ENCODE peak calls at places on chromosomes 4 and X, in ten cellular contexts. P is NB4, R is ovary, S is stomach, A is Peyer's patch, E is tibial nerve, C is lower leg skin, M is body of pancreas, W is suprapubic skin, B is IMR-90. V is an unnamed sample.

GRCh38 chr4:166622425-166622977 is 611.8 kb downstream of the SPOCK3 start:
- DNase-seq in P (no peak), R (no peak), S (no peak), A (no peak), E (no peak), C (no peak), M (no peak), W (no peak), B (no peak), V (no peak)

GRCh38 chrX:145405012-145405411 is 157.7 kb downstream of the SPANXN1 start:
- DNase-seq in P (peak; percentile 31), R (no peak), S (no peak), A (no peak), E (no peak), C (no peak), M (peak; percentile 15), W (no peak), B (peak; percentile 15), V (no peak)

GRCh38 chr4:11608992-11609391 is 180.3 kb upstream of the HS3ST1 start:
- DNase-seq in P (no peak), R (no peak), S (no peak), A (no peak), E (no peak), C (no peak), M (no peak), W (no peak), B (no peak), V (no peak)

GRCh38 chr4:44157611-44158277 is 290.9 kb downstream of the KCTD8 start:
- DNase-seq in P (no peak), R (no peak), S (no peak), A (no peak), E (no peak), C (no peak), M (no peak), W (no peak), B (peak; percentile 60), V (no peak)

GRCh38 chrX:123665197-123665596 is 67.7 kb downstream of the THOC2 start:
- DNase-seq in P (no peak), R (no peak), S (no peak), A (no peak), E (no peak), C (no peak), M (no peak), W (no peak), B (no peak), V (no peak)

GRCh38 chrX:153673398-153674218 is at the start of gene PNCK:
- DNase-seq in P (no peak), R (no peak), S (no peak), A (peak; percentile 37), E (no peak), C (peak; percentile 54), M (no peak), W (no peak), B (no peak), V (no peak)

GRCh38 chrX:84737471-84737871 is 235.2 kb upstream of the HDX start:
- DNase-seq in P (no peak), R (peak; percentile 28), S (no peak), A (no peak), E (no peak), C (no peak), M (peak; percentile 1), W (no peak), B (peak; percentile 20), V (no peak)

GRCh38 chr4:47486306-47486705 is 1.2 kb downstream of the ATP10D start:
- DNase-seq in P (no peak), R (no peak), S (no peak), A (no peak), E (no peak), C (no peak), M (no peak), W (no peak), B (no peak), V (no peak)

GRCh38 chrX:40109288-40110008 is 11.7 kb upstream of the BCOR start:
- DNase-seq in P (peak; percentile 76), R (peak; percentile 81), S (peak; percentile 75), A (peak; percentile 75), E (no peak), C (peak; percentile 92), M (peak; percentile 76), W (no peak), B (peak; percentile 55), V (no peak)

GRCh38 chr4:2804973-2805501 is 12.2 kb downstream of the SH3BP2 start:
- DNase-seq in P (no peak), R (no peak), S (no peak), A (peak; percentile 46), E (no peak), C (peak; percentile 91), M (no peak), W (peak; percentile 62), B (no peak), V (no peak)

GRCh38 chr4:136007991-136008390 is 1524.3 kb downstream of the PCDH18 start:
- DNase-seq in P (no peak), R (no peak), S (no peak), A (no peak), E (no peak), C (no peak), M (no peak), W (no peak), B (no peak), V (no peak)

GRCh38 chr4:182242793-182243192 is 409 bp upstream of the TENM3 start:
- DNase-seq in P (no peak), R (no peak), S (no peak), A (no peak), E (no peak), C (no peak), M (no peak), W (no peak), B (peak; percentile 74), V (no peak)

GRCh38 chr4:83455300-83456183 is at the start of the genes HELQ and MRPS18C:
- DNase-seq in P (peak; percentile 99), R (peak; percentile 98), S (peak; percentile 96), A (peak; percentile 99), E (peak; percentile 95), C (peak; percentile 99), M (peak; percentile 99), W (peak; percentile 99), B (peak; percentile 99), V (peak; percentile 71)
- TF ChIP-seq POLR2A in P (peak; percentile 88), R (peak; percentile 89), S (no peak), A (peak; percentile 47), E (peak; percentile 80), C (no peak), M (peak; percentile 88), W (peak; percentile 28), B (peak; percentile 97), V (peak; percentile 46)

GRCh38 chr4:102791318-102791835 is 30.6 kb upstream of the MANBA start:
- DNase-seq in P (no peak), R (no peak), S (no peak), A (no peak), E (no peak), C (no peak), M (no peak), W (no peak), B (no peak), V (no peak)
- TF ChIP-seq POLR2A in P (no peak), R (no peak), S (no peak), A (no peak), E (no peak), C (no peak), M (no peak), W (no peak), B (no peak), V (no peak)

DNA sequence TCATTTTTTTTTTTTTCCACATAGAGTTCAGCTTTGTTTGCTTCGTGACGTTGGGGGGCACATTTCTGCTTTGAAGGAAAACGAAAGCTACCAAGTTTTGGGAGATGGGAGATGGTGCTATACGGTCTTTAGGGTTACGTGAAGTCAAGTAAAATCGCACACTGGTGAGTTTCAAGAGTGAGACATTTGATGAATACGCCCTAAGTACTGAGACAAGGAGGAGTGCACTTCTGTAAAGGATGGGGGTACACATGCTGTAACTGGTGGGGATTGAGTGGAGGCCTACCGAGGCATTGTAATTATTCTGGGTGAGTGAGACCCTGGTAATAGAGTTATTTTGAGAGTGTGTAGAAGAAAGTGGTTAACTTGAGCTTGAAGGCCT is 502 bp downstream of the SH3BGRL start:
- DNase-seq in P (peak; percentile 53), R (no peak), S (no peak), A (no peak), E (no peak), C (no peak), M (no peak), W (no peak), B (peak; percentile 12), V (no peak)
- TF ChIP-seq POLR2A in P (no peak), R (no peak), S (no peak), A (no peak), E (no peak), C (no peak), M (no peak), W (no peak), B (no peak), V (no peak)

GRCh38 chr4:7909463-7909862 is 30.2 kb downstream of the AFAP1 start:
- DNase-seq in P (no peak), R (no peak), S (no peak), A (no peak), E (no peak), C (no peak), M (no peak), W (no peak), B (no peak), V (no peak)

GRCh38 chr4:7910721-7911015 is 29.0 kb downstream of the AFAP1 start:
- DNase-seq in P (no peak), R (no peak), S (no peak), A (no peak), E (no peak), C (no peak), M (no peak), W (no peak), B (no peak), V (no peak)

GRCh38 chr4:7911044-7911578 is 28.6 kb downstream of the AFAP1 start:
- DNase-seq in P (no peak), R (peak; percentile 37), S (no peak), A (no peak), E (no peak), C (no peak), M (peak; percentile 24), W (no peak), B (peak; percentile 95), V (no peak)

GRCh38 chr4:7908668-7909067 is 31.0 kb downstream of the AFAP1 start:
- DNase-seq in P (no peak), R (no peak), S (no peak), A (no peak), E (no peak), C (no peak), M (no peak), W (no peak), B (no peak), V (no peak)

DNA sequence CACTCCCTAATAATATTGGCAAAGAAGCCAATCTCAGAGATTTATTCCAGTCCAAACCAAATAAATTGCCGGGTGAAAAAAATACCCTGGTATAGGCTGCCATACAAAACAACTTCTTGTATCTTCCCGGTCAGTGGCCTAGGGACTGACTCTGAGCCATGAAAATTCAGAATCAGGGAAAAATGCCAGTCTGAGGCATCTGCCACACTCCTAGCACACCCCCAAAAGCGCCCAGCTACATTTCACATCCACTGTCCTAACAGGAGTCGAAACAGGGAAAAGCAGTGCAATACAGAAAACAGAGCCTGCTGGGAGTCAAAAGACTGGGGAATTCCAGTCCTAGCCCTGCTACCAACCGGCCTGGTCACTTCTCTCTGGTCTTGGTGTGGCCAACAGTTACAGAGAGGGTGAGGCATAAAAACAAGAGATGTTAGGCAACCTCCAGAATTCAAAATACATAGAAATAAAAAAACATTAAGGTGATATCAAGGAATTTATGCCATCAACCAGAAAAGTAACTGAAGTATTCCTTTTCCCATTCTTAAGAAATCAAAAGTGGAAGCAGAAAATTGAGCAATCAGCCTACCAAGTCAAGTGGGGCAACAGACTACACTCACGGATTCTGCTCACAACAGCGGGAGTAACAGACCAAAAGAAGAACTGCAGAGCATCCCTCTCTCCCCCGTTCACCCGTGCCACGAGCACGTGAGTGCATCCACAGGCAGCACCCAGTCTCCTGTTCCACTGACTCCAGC is 29.5 kb downstream of the AFAP1 start:
- DNase-seq in P (no peak), R (peak; percentile 42), S (no peak), A (no peak), E (no peak), C (no peak), M (peak; percentile 9), W (no peak), B (peak; percentile 65), V (no peak)
- TF ChIP-seq POLR2A in P (no peak), R (no peak), S (no peak), A (no peak), E (no peak), C (no peak), M (no peak), W (no peak), B (no peak), V (no peak)